ENCODE peak calls at places on chromosomes 4 and X, in nine cellular contexts. U, B, H, E, D, G, N, P and S are unnamed samples.

GRCh38 chrX:140525448-140525847 is 20.6 kb upstream of the SOX3 start:
- DNase-seq in N (no peak), U (no peak), D (no peak), P (no peak), E (no peak), H (no peak), G (no peak), B (peak; percentile 64), S (no peak)

GRCh38 chr4:90995996-90996395 is 868.8 kb downstream of the CCSER1 start:
- DNase-seq in G (no peak), B (no peak), E (no peak), D (no peak), U (no peak), P (no peak), H (no peak), N (no peak), S (no peak)

GRCh38 chr4:47668810-47669408 is 169.0 kb downstream of the CORIN start:
- DNase-seq in U (no peak), G (peak; percentile 25), B (peak; percentile 65), N (peak; percentile 5), H (no peak), E (no peak), P (peak; percentile 39), D (no peak), S (peak; percentile 8)

GRCh38 chrX:53081925-53082772 is at the start of gene TSPYL2:
- DNase-seq in U (peak; percentile 93), B (peak; percentile 96), N (no peak), H (peak; percentile 95), G (peak; percentile 98), D (peak; percentile 96), P (peak; percentile 91), E (peak; percentile 96), S (peak; percentile 91)

GRCh38 chr4:113317523-113317922 is 268.1 kb downstream of the ANK2 start:
- DNase-seq in G (no peak), B (no peak), P (no peak), E (no peak), N (no peak), H (no peak), D (no peak), U (no peak), S (no peak)

GRCh38 chr4:2337896-2338295 is 76.0 kb upstream of the MXD4 start:
- DNase-seq in D (no peak), N (no peak), P (no peak), B (no peak), U (no peak), G (no peak), H (no peak), E (peak; percentile 43), S (no peak)

GRCh38 chr4:150999091-150999490 is 16.0 kb downstream of the LRBA start:
- DNase-seq in U (no peak), D (no peak), B (no peak), G (no peak), N (no peak), H (no peak), E (no peak), P (peak; percentile 32), S (no peak)

GRCh38 chrX:68186552-68187262 is 246.6 kb downstream of the OPHN1 start:
- DNase-seq in G (no peak), P (no peak), B (peak; percentile 47), U (no peak), N (no peak), D (no peak), E (no peak), H (no peak), S (no peak)

GRCh38 chrX:130120321-130120731 is 10.0 kb upstream of the ELF4 start:
- DNase-seq in E (no peak), H (no peak), P (peak; percentile 16), D (no peak), N (no peak), U (no peak), G (no peak), B (no peak), S (no peak)

GRCh38 chrX:111181883-111182400 is 86.0 kb downstream of the PAK3 start:
- DNase-seq in N (no peak), D (no peak), P (no peak), B (no peak), H (no peak), G (peak; percentile 100), U (no peak), E (no peak), S (peak; percentile 93)

GRCh38 chr4:89410687-89411086 is 103.1 kb upstream of the GPRIN3 start:
- DNase-seq in H (no peak), N (no peak), P (no peak), G (no peak), D (no peak), E (no peak), B (peak; percentile 52), U (no peak), S (no peak)

GRCh38 chr4:76729460-76729859 is 168.5 kb downstream of the SOWAHB start:
- DNase-seq in E (no peak), N (no peak), U (no peak), B (no peak), G (no peak), D (no peak), P (no peak), H (no peak), S (no peak)

GRCh38 chr4:142567620-142568451 is 278.3 kb downstream of the INPP4B start:
- DNase-seq in B (peak; percentile 47), N (no peak), H (no peak), G (no peak), P (no peak), D (no peak), E (no peak), U (no peak), S (no peak)

GRCh38 chrX:24561121-24561520 is 86.0 kb downstream of the PCYT1B start:
- DNase-seq in B (peak; percentile 11), D (no peak), U (no peak), P (peak; percentile 44), E (no peak), H (no peak), G (peak; percentile 49), N (no peak), S (no peak)

GRCh38 chrX:112368371-112368770 is 285.8 kb upstream of the TRPC5 start:
- DNase-seq in N (no peak), H (no peak), U (no peak), B (no peak), E (no peak), D (no peak), P (no peak), G (peak; percentile 38), S (no peak)

GRCh38 chr4:120753854-120754253 is 168.7 kb downstream of the PRDM5 start:
- DNase-seq in H (no peak), P (peak; percentile 42), B (no peak), U (no peak), G (peak; percentile 6), N (no peak), D (no peak), E (no peak), S (peak; percentile 11)

GRCh38 chr4:24890561-24890960 is 22.3 kb downstream of the CCDC149 start:
- DNase-seq in N (no peak), E (no peak), B (no peak), H (no peak), U (no peak), P (no peak), G (no peak), D (no peak), S (no peak)
- H3K4me1 ChIP-seq in N (peaks cover 2% of the 10 kb centered on the region), E (no peaks in the 10 kb centered on the region), B (peaks cover 3% of the 10 kb centered on the region), H (no peaks in the 10 kb centered on the region), U (no peaks in the 10 kb centered on the region), P (no peaks in the 10 kb centered on the region), G (no peaks in the 10 kb centered on the region), D (no peaks in the 10 kb centered on the region), S (peaks cover 7% of the 10 kb centered on the region)

GRCh38 chrX:49073641-49074575 is at the start of gene PRAF2:
- DNase-seq in P (peak; percentile 89), B (peak; percentile 89), U (peak; percentile 94), G (no peak), E (peak; percentile 97), H (peak; percentile 95), N (peak; percentile 61), D (peak; percentile 94), S (peak; percentile 86)

GRCh38 chrX:49071877-49072711 is 1.7 kb downstream of the PRAF2 start:
- DNase-seq in D (peak; percentile 82), B (peak; percentile 67), P (no peak), G (no peak), U (peak; percentile 83), H (peak; percentile 79), N (no peak), E (peak; percentile 92), S (no peak)

GRCh38 chrX:49075347-49075746 is 1.5 kb upstream of the PRAF2 start:
- DNase-seq in N (no peak), G (no peak), P (no peak), U (no peak), H (no peak), B (no peak), D (no peak), E (no peak), S (no peak)

GRCh38 chrX:49070988-49071387 is 2.8 kb downstream of the PRAF2 start:
- DNase-seq in B (no peak), E (no peak), N (no peak), G (no peak), U (no peak), P (no peak), H (no peak), D (no peak), S (no peak)

DNA sequence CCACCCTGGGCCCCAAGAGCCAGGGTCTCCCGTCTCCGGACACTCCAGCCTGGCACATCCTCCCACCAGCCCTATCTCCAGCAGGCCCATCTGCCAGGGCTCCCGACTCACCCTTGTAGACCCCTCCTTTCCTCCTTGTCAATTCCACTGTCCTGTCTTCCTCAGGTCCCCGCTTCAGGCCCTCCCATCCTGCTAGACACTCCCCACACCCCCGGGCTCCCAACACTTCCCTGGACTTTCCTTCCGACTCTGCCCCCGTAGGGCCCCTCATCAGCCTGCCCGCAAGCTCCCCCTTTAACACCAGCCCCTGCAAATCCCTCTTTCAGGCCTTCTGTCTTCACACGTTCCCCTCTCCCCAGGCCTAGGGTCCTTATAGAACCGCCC is 1.1 kb downstream of the PRAF2 start:
- DNase-seq in H (no peak), P (no peak), U (no peak), E (no peak), B (no peak), N (no peak), D (no peak), G (no peak), S (no peak)
- H3K4me3 ChIP-seq in H (no peak overlapping the region), P (no peak overlapping the region), U (peak overlapping the region; percentile 35), E (no peak overlapping the region), B (peak overlapping the region; percentile 85), N (no peak overlapping the region), D (peak overlapping the region; percentile 15), G (no peak overlapping the region), S (peak overlapping the region; percentile 79)

DNA sequence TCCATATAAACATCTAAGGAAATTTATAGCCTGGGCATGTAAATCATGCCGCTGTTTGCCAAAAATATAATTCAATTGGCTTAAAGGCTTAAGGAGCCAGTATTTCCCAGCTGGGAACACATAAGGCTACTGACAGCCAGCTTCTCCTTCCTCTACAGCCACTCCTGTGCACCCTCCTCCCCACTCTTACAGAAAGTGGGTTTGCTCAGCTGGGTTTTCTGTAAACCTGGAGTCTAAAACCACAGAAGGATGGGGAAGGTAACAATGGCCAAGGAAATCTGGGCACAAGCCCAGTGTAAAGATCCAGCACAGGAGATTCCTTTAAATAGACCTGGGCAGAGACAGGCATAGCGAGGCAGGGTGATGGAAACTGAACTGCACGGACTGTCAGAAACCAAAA is 18.5 kb downstream of the ACSL1 start:
- DNase-seq in H (no peak), B (no peak), U (no peak), E (no peak), P (no peak), N (no peak), G (no peak), D (no peak), S (no peak)
- H3K4me1 ChIP-seq in H (peaks cover 14% of the 10 kb centered on the region), B (peaks cover 3% of the 10 kb centered on the region), U (peaks cover 11% of the 10 kb centered on the region), E (peaks cover 8% of the 10 kb centered on the region), P (peaks cover 20% of the 10 kb centered on the region), N (peaks cover 4% of the 10 kb centered on the region), G (peaks cover 24% of the 10 kb centered on the region), D (peaks cover 11% of the 10 kb centered on the region), S (peaks cover 10% of the 10 kb centered on the region)

GRCh38 chr4:3463556-3464348 is 646 bp downstream of the DOK7 start:
- DNase-seq in D (no peak), H (no peak), B (no peak), U (no peak), E (no peak), N (no peak), G (no peak), P (no peak), S (peak; percentile 59)
- H3K4me3 ChIP-seq in D (peak overlapping the region; percentile 50), H (no peak overlapping the region), B (no peak overlapping the region), U (peak overlapping the region; percentile 32), E (peak overlapping the region; percentile 62), N (no peak overlapping the region), G (no peak overlapping the region), P (no peak overlapping the region), S (peak overlapping the region; percentile 64)